ENCODE peak calls at places on chromosome 13, in eight cellular contexts. J is stimulated activated CD8-positive, alpha-beta memory T cell treated with anti-CD3 and anti-CD28 coated beads, Interleukin-4, amount 100 ng/mL, for 1 hour; O is dorsolateral prefrontal cortex; A is NCI-H1092; V is tibial nerve; F is GM04504; R is GM12878; X is HTR-8/SVneo. H is an unnamed sample.

GRCh38 chr13:107512551-107512950 is 702.8 kb downstream of the LIG4 start:
- DNase-seq in J (no peak), O (no peak), A (no peak), V (no peak), F (no peak), R (no peak), X (no peak), H (no peak)

GRCh38 chr13:92743992-92744391 is 482.6 kb upstream of the GPC6 start:
- DNase-seq in J (no peak), O (no peak), A (no peak), V (no peak), F (no peak), R (no peak), X (no peak), H (no peak)

GRCh38 chr13:20984879-20985278 is 76.5 kb downstream of the LATS2 start:
- DNase-seq in J (no peak), O (no peak), A (no peak), V (no peak), F (no peak), R (no peak), X (no peak), H (no peak)

GRCh38 chr13:75480691-75481175 is 1.2 kb downstream of the TBC1D4 start:
- DNase-seq in J (no peak), O (peak; percentile 21), A (peak; percentile 29), V (peak; percentile 42), F (no peak), R (no peak), X (no peak), H (peak; percentile 30)

GRCh38 chr13:49927755-49928154 is 8.4 kb downstream of the SPRYD7 start:
- DNase-seq in J (no peak), O (no peak), A (no peak), V (no peak), F (no peak), R (no peak), X (no peak), H (no peak)

GRCh38 chr13:79393564-79394249 is 12.3 kb downstream of the RBM26 start:
- DNase-seq in J (peak; percentile 13), O (no peak), A (peak; percentile 25), V (peak; percentile 14), F (no peak), R (no peak), X (no peak), H (no peak)

GRCh38 chr13:111177081-111177711 is 62.1 kb downstream of the ARHGEF7 start:
- DNase-seq in J (no peak), O (peak; percentile 63), A (peak; percentile 84), V (peak; percentile 22), F (no peak), R (no peak), X (no peak), H (no peak)

GRCh38 chr13:97142452-97142851 is 79.7 kb upstream of the MBNL2 start:
- DNase-seq in J (no peak), O (no peak), A (no peak), V (no peak), F (no peak), R (no peak), X (no peak), H (no peak)

GRCh38 chr13:58991826-58992477 is 1171.8 kb downstream of the DIAPH3 start:
- DNase-seq in J (no peak), O (no peak), A (no peak), V (no peak), F (no peak), R (no peak), X (no peak), H (no peak)

GRCh38 chr13:31074750-31075149 is 87.0 kb downstream of the HSPH1 start:
- DNase-seq in J (no peak), O (no peak), A (no peak), V (no peak), F (no peak), R (no peak), X (no peak), H (no peak)

GRCh38 chr13:110471156-110471832 is 90.2 kb downstream of the RAB20 start:
- DNase-seq in J (no peak), O (no peak), A (no peak), V (peak; percentile 30), F (no peak), R (no peak), X (no peak), H (no peak)

GRCh38 chr13:23599083-23599925 is 29.1 kb downstream of the TNFRSF19 start:
- DNase-seq in J (no peak), O (no peak), A (no peak), V (no peak), F (no peak), R (no peak), X (no peak), H (no peak)

GRCh38 chr13:24381539-24382265 is 72.3 kb downstream of the C1QTNF9 start:
- DNase-seq in J (no peak), O (no peak), A (no peak), V (peak; percentile 36), F (no peak), R (no peak), X (no peak), H (no peak)

GRCh38 chr13:25469179-25469545 is 97.4 kb downstream of the ATP8A2 start:
- DNase-seq in J (no peak), O (no peak), A (peak; percentile 23), V (no peak), F (no peak), R (no peak), X (no peak), H (no peak)

GRCh38 chr13:48580185-48580803 is 47.4 kb upstream of the RCBTB2 start:
- DNase-seq in J (peak; percentile 52), O (no peak), A (peak; percentile 36), V (peak; percentile 99), F (peak; percentile 34), R (no peak), X (peak; percentile 23), H (peak; percentile 36)

GRCh38 chr13:94988654-94989053 is 276.3 kb upstream of the SOX21 start:
- DNase-seq in J (no peak), O (no peak), A (no peak), V (no peak), F (no peak), R (no peak), X (no peak), H (no peak)

GRCh38 chr13:100230813-100231575 is 142.1 kb downstream of the PCCA start:
- DNase-seq in J (no peak), O (no peak), A (no peak), V (no peak), F (no peak), R (no peak), X (no peak), H (no peak)

GRCh38 chr13:25971499-25972145 is 80.2 kb downstream of the SHISA2 start:
- DNase-seq in J (no peak), O (no peak), A (peak; percentile 8), V (no peak), F (no peak), R (no peak), X (no peak), H (no peak)

GRCh38 chr13:72757792-72758535 is 23.7 kb downstream of the DIS3 start:
- DNase-seq in J (no peak), O (no peak), A (no peak), V (no peak), F (no peak), R (no peak), X (no peak), H (no peak)

GRCh38 chr13:50989476-50989875 is 79.9 kb downstream of the RNASEH2B start:
- DNase-seq in J (no peak), O (no peak), A (no peak), V (peak; percentile 60), F (no peak), R (no peak), X (no peak), H (no peak)

GRCh38 chr13:73849292-73849691 is 284.9 kb downstream of the KLF12 start:
- DNase-seq in J (no peak), O (no peak), A (no peak), V (no peak), F (peak; percentile 27), R (no peak), X (peak; percentile 7), H (peak; percentile 11)

GRCh38 chr13:76969488-76970365 is 21.4 kb downstream of the ACOD1 start:
- DNase-seq in J (no peak), O (no peak), A (no peak), V (no peak), F (no peak), R (no peak), X (no peak), H (no peak)

H was measured in HFF-Myc.